ENCODE peak calls at places on chromosomes 4 and X, in eight cellular contexts. S is ELF-1; L is stimulated activated CD4-positive, alpha-beta T cell treated with anti-CD3 and anti-CD28 coated beads, TNF-alpha, amount 100 ng/mL, for 48 hours; W is midbrain; R is fibroblast of lung; Y is GM12865; Z is EL; F is OCI-LY7. H is an unnamed sample.

GRCh38 chr4:180852743-180853142 is 1390.5 kb upstream of the TENM3 start:
- DNase-seq in S (no peak), L (no peak), W (no peak), R (no peak), Y (no peak), Z (no peak), F (no peak), H (no peak)

GRCh38 chrX:147891886-147892285 is 19.8 kb upstream of the FMR1 start:
- DNase-seq in S (no peak), L (no peak), W (no peak), R (no peak), Y (no peak), Z (peak; percentile 41), F (no peak), H (no peak)

GRCh38 chrX:68488657-68489056 is 10.2 kb upstream of the YIPF6 start:
- DNase-seq in S (no peak), L (no peak), W (no peak), R (no peak), Y (no peak), Z (no peak), F (no peak), H (no peak)

GRCh38 chrX:110322603-110323002 is 4.7 kb upstream of the AMMECR1 start:
- DNase-seq in S (no peak), L (no peak), W (no peak), R (no peak), Y (no peak), Z (peak; percentile 34), F (no peak), H (no peak)

GRCh38 chr4:80963051-80963450 is 67.5 kb upstream of the BMP3 start:
- DNase-seq in S (no peak), L (no peak), W (no peak), R (peak; percentile 3), Y (no peak), Z (peak; percentile 2), F (no peak), H (no peak)

GRCh38 chrX:68132749-68133148 is 300.5 kb downstream of the OPHN1 start:
- DNase-seq in S (no peak), L (no peak), W (no peak), R (no peak), Y (no peak), Z (no peak), F (no peak), H (no peak)

GRCh38 chr4:139300431-139301142 is 718 bp upstream of the NAA15 start:
- DNase-seq in S (no peak), L (peak; percentile 7), W (peak; percentile 57), R (peak; percentile 65), Y (peak; percentile 48), Z (peak; percentile 70), F (peak; percentile 54), H (peak; percentile 33)

GRCh38 chrX:48540015-48540350 is 469 bp downstream of the TBC1D25 start:
- DNase-seq in S (no peak), L (peak; percentile 38), W (no peak), R (peak; percentile 28), Y (peak; percentile 69), Z (peak; percentile 43), F (no peak), H (peak; percentile 50)

GRCh38 chr4:184347251-184348239 is 126.8 kb downstream of the IRF2 start:
- DNase-seq in S (peak; percentile 83), L (no peak), W (peak; percentile 10), R (peak; percentile 69), Y (peak; percentile 97), Z (no peak), F (peak; percentile 89), H (no peak)

GRCh38 chr4:69833251-69833650 is 26.7 kb downstream of the SULT1E1 start:
- DNase-seq in S (no peak), L (no peak), W (no peak), R (no peak), Y (no peak), Z (no peak), F (no peak), H (no peak)

GRCh38 chrX:153885968-153886903 is at the start of gene L1CAM:
- DNase-seq in S (no peak), L (no peak), W (no peak), R (no peak), Y (no peak), Z (peak; percentile 37), F (no peak), H (no peak)

GRCh38 chrX:39883664-39884063 is 214.1 kb downstream of the BCOR start:
- DNase-seq in S (no peak), L (peak; percentile 23), W (no peak), R (no peak), Y (peak; percentile 54), Z (no peak), F (no peak), H (no peak)

GRCh38 chrX:147735364-147735763 is 176.4 kb upstream of the FMR1 start:
- DNase-seq in S (peak; percentile 39), L (no peak), W (no peak), R (no peak), Y (no peak), Z (no peak), F (no peak), H (no peak)

GRCh38 chrX:148947399-148948025 is 447.1 kb downstream of the AFF2 start:
- DNase-seq in S (no peak), L (no peak), W (no peak), R (peak; percentile 45), Y (no peak), Z (no peak), F (no peak), H (no peak)

GRCh38 chr4:41753942-41754341 is 5.4 kb upstream of the PHOX2B start:
- DNase-seq in S (no peak), L (no peak), W (no peak), R (no peak), Y (no peak), Z (no peak), F (no peak), H (no peak)

GRCh38 chr4:3470244-3471097 is 7.4 kb downstream of the DOK7 start:
- DNase-seq in S (no peak), L (no peak), W (no peak), R (peak; percentile 79), Y (no peak), Z (no peak), F (no peak), H (no peak)

GRCh38 chr4:112807999-112808398 is 171.1 kb downstream of the LARP7 start:
- DNase-seq in S (no peak), L (no peak), W (peak; percentile 44), R (no peak), Y (no peak), Z (no peak), F (no peak), H (no peak)

GRCh38 chr4:13546374-13546854 is 2.1 kb upstream of the NKX3-2 start:
- DNase-seq in S (no peak), L (no peak), W (no peak), R (no peak), Y (no peak), Z (no peak), F (no peak), H (no peak)

GRCh38 chr4:85127653-85128052 is 161.2 kb upstream of the WDFY3 start:
- DNase-seq in S (peak; percentile 89), L (no peak), W (peak; percentile 39), R (peak; percentile 17), Y (peak; percentile 46), Z (peak; percentile 32), F (peak; percentile 44), H (peak; percentile 45)

GRCh38 chr4:189202182-189202868 is 738.3 kb upstream of the FRG1 start:
- DNase-seq in S (peak; percentile 49), L (peak; percentile 3), W (peak; percentile 16), R (peak; percentile 93), Y (peak; percentile 1), Z (peak; percentile 18), F (peak; percentile 35), H (peak; percentile 80)

GRCh38 chr4:38868055-38868965 is 704 bp downstream of the FAM114A1 start:
- DNase-seq in S (peak; percentile 65), L (no peak), W (peak; percentile 11), R (peak; percentile 45), Y (no peak), Z (peak; percentile 41), F (no peak), H (no peak)

GRCh38 chr4:3339566-3339965 is 46.7 kb downstream of the RGS12 start:
- DNase-seq in S (no peak), L (no peak), W (no peak), R (no peak), Y (no peak), Z (no peak), F (no peak), H (no peak)

GRCh38 chr4:168503652-168504362 is 7.0 kb downstream of the PALLD start:
- DNase-seq in S (no peak), L (no peak), W (peak; percentile 8), R (no peak), Y (no peak), Z (no peak), F (no peak), H (no peak)

H was measured in COLO829.